ENCODE peak calls at places on chromosomes 16 and 17, in six cellular contexts. C, M, S, P, E and O are unnamed samples.

GRCh38 chr16:89922884-89923639 is at the start of gene TUBB3:
- DNase-seq in C (no peak), P (peak), M (peak), E (peak), S (peak), O (peak)

GRCh38 chr17:41580651-41581365 is 5.9 kb downstream of the KRT14 start:
- DNase-seq in C (no peak), M (no peak), S (no peak), P (no peak), E (peak), O (no peak)

GRCh38 chr17:8728991-8729390 is 15.6 kb downstream of the CCDC42 start:
- DNase-seq in C (no peak), E (no peak), S (no peak), M (no peak), P (no peak), O (no peak)

GRCh38 chr16:84777435-84777834 is 42.4 kb upstream of the CRISPLD2 start:
- DNase-seq in S (no peak), C (no peak), E (no peak), P (no peak), M (no peak), O (no peak)

GRCh38 chr16:68387301-68387700 is 61.0 kb downstream of the SMPD3 start:
- DNase-seq in S (no peak), E (no peak), P (no peak), M (no peak), C (no peak), O (no peak)

GRCh38 chr16:19384656-19385055 is 33.0 kb upstream of the TMC5 start:
- DNase-seq in S (no peak), E (no peak), C (no peak), P (no peak), M (no peak), O (no peak)

GRCh38 chr17:64399071-64399766 is 8.6 kb upstream of the PECAM1 start:
- DNase-seq in M (no peak), C (no peak), S (no peak), P (no peak), E (no peak), O (no peak)

GRCh38 chr17:78789663-78790181 is 7.6 kb upstream of the CYTH1 start:
- DNase-seq in C (peak), S (peak), E (peak), P (peak), M (peak), O (peak)

GRCh38 chr17:60579551-60579950 is 20.4 kb upstream of the PPM1D start:
- DNase-seq in E (no peak), S (no peak), P (no peak), C (no peak), M (no peak), O (no peak)

GRCh38 chr16:73215482-73216377 is 167.8 kb upstream of the ZFHX3 start:
- DNase-seq in P (no peak), C (peak), S (no peak), M (no peak), E (peak), O (no peak)

GRCh38 chr17:7436556-7437368 is 1.5 kb downstream of the TMEM102 start:
- DNase-seq in E (peak), S (peak), M (peak), P (peak), C (no peak), O (peak)
- H3K4me3 ChIP-seq in E (peak), S (peak), M (no peak), P (peak), C (peak), O (peak)

GRCh38 chr17:82053130-82053529 is 1.4 kb downstream of the GPS1 start:
- DNase-seq in M (peak), C (no peak), S (peak), P (no peak), E (no peak), O (no peak)
- H3K4me3 ChIP-seq in M (no peak), C (peak), S (no peak), P (peak), E (peak), O (no peak)

DNA sequence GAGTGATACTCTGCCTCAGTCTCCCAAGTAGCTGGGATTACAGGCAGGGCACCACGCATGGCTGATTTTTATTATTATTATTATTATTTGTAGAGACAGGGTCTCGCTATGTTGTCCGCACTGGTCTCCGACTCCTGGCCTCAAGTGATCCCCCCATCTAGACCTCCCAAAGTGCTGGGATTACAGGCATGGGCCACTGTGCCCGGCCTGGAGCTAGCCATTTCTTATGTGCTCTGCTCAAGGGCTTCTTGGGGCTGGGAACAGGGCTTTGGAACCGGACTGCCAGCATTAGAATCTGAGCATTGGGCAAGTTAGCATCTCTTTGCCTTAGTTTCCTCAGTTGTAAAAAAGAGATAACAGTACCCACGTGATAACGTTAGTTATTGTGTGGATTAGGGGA is 111.3 kb downstream of the C16orf78 start:
- DNase-seq in S (no peak), C (no peak), P (no peak), E (no peak), M (no peak), O (no peak)
- H3K4me3 ChIP-seq in S (no peak), C (no peak), P (no peak), E (peak), M (no peak), O (no peak)

DNA sequence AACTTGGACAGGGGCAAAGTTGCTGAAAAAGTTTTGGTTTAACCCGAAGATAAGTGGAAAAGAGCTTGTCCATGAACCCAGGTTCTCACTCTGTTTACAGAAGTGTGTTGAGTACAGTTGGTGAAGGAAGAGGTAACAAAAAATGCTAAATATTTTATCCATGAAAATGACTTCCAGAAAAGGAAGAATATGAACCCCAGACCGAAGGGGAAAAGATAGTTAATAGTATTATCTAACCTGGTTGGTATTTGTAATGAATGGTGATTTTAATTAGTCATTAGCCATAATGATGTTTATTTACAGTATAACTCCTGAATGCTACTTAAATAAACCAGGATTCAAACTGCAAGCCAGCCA is 574 bp upstream of the TMEM106A start:
- DNase-seq in M (no peak), S (no peak), P (no peak), C (no peak), E (peak), O (no peak)
- H3K4me3 ChIP-seq in M (peak), S (peak), P (peak), C (peak), E (peak), O (peak)

GRCh38 chr16:30927789-30928378 is 4.5 kb downstream of the FBXL19 start:
- DNase-seq in P (peak), C (no peak), M (peak), S (no peak), E (peak), O (no peak)
- H3K4me3 ChIP-seq in P (no peak), C (no peak), M (no peak), S (no peak), E (no peak), O (no peak)

GRCh38 chr16:3171181-3171854 is 16.7 kb upstream of the OR1F1 start:
- DNase-seq in M (no peak), C (no peak), P (no peak), E (no peak), S (no peak), O (no peak)

GRCh38 chr16:3173892-3174617 is 13.9 kb upstream of the OR1F1 start:
- DNase-seq in C (no peak), S (no peak), M (no peak), P (no peak), E (no peak), O (no peak)

GRCh38 chr16:3174618-3175148 is 13.3 kb upstream of the OR1F1 start:
- DNase-seq in E (no peak), S (no peak), P (no peak), C (no peak), M (no peak), O (no peak)

GRCh38 chr16:3171855-3172593 is 16.0 kb upstream of the OR1F1 start:
- DNase-seq in C (no peak), P (peak), S (no peak), M (no peak), E (no peak), O (no peak)

GRCh38 chr16:3175157-3176153 is 12.5 kb upstream of the OR1F1 start:
- DNase-seq in M (no peak), S (no peak), P (no peak), C (no peak), E (peak), O (no peak)
- H3K4me3 ChIP-seq in M (no peak), S (no peak), P (no peak), C (peak), E (no peak), O (no peak)

GRCh38 chr16:86663691-86664517 is 85.6 kb downstream of the FOXL1 start:
- DNase-seq in S (no peak), P (peak), M (no peak), E (peak), C (no peak), O (no peak)
- H3K4me3 ChIP-seq in S (no peak), P (peak), M (no peak), E (peak), C (no peak), O (no peak)